ENCODE peak calls at places on chromosomes 12 and 14, in seven cellular contexts. One of them, this sample, is unnamed.
A peak's percentile ranks its signal among the peaks of the same experiment; 100 is the strongest.

GRCh38 chr12:12804432-12804886 is 8.7 kb upstream of the DDX47 start:
- DNase-seq in NCI-H1048: no peak
- DNase-seq in effector memory CD4-positive, alpha-beta T cell: no peak
- DNase-seq in non-pigmented ciliary epithelial cell: peak; percentile 87
- DNase-seq in dorsolateral prefrontal cortex: no peak
- DNase-seq in activated CD4-positive, alpha-beta T cell treated with anti-CD3 and anti-CD28 coated beads, Interleukin-2, amount 50 U/mL, for 1 hour: no peak
- DNase-seq in MCF 10A: peak; percentile 82
- DNase-seq in this sample: no peak

GRCh38 chr12:88889326-88890110 is 309.2 kb upstream of the KITLG start:
- DNase-seq in NCI-H1048: no peak
- DNase-seq in non-pigmented ciliary epithelial cell: no peak
- DNase-seq in MCF 10A: peak; percentile 62
- DNase-seq in dorsolateral prefrontal cortex: no peak
- DNase-seq in activated CD4-positive, alpha-beta T cell treated with anti-CD3 and anti-CD28 coated beads, Interleukin-2, amount 50 U/mL, for 1 hour: no peak
- DNase-seq in effector memory CD4-positive, alpha-beta T cell: no peak
- DNase-seq in this sample: no peak

GRCh38 chr12:89384050-89384749 is 31.9 kb upstream of the DUSP6 start:
- DNase-seq in dorsolateral prefrontal cortex: peak; percentile 84
- DNase-seq in MCF 10A: peak; percentile 90
- DNase-seq in activated CD4-positive, alpha-beta T cell treated with anti-CD3 and anti-CD28 coated beads, Interleukin-2, amount 50 U/mL, for 1 hour: no peak
- DNase-seq in effector memory CD4-positive, alpha-beta T cell: no peak
- DNase-seq in NCI-H1048: no peak
- DNase-seq in non-pigmented ciliary epithelial cell: peak; percentile 79
- DNase-seq in this sample: no peak

GRCh38 chr12:92927436-92928116 is 1.5 kb downstream of the EEA1 start:
- DNase-seq in MCF 10A: peak; percentile 61
- DNase-seq in effector memory CD4-positive, alpha-beta T cell: no peak
- DNase-seq in dorsolateral prefrontal cortex: no peak
- DNase-seq in non-pigmented ciliary epithelial cell: no peak
- DNase-seq in activated CD4-positive, alpha-beta T cell treated with anti-CD3 and anti-CD28 coated beads, Interleukin-2, amount 50 U/mL, for 1 hour: no peak
- DNase-seq in NCI-H1048: no peak
- DNase-seq in this sample: no peak

GRCh38 chr14:49774111-49774510 is 6.2 kb downstream of the KLHDC2 start:
- DNase-seq in dorsolateral prefrontal cortex: no peak
- DNase-seq in effector memory CD4-positive, alpha-beta T cell: no peak
- DNase-seq in MCF 10A: no peak
- DNase-seq in NCI-H1048: no peak
- DNase-seq in activated CD4-positive, alpha-beta T cell treated with anti-CD3 and anti-CD28 coated beads, Interleukin-2, amount 50 U/mL, for 1 hour: no peak
- DNase-seq in non-pigmented ciliary epithelial cell: no peak
- DNase-seq in this sample: no peak

GRCh38 chr14:102699416-102700110 is 77.7 kb upstream of the TRAF3 start:
- DNase-seq in activated CD4-positive, alpha-beta T cell treated with anti-CD3 and anti-CD28 coated beads, Interleukin-2, amount 50 U/mL, for 1 hour: no peak
- DNase-seq in dorsolateral prefrontal cortex: no peak
- DNase-seq in non-pigmented ciliary epithelial cell: no peak
- DNase-seq in NCI-H1048: no peak
- DNase-seq in MCF 10A: no peak
- DNase-seq in effector memory CD4-positive, alpha-beta T cell: no peak
- DNase-seq in this sample: no peak

GRCh38 chr12:131511391-131511802 is 199.5 kb upstream of the SFSWAP start:
- DNase-seq in NCI-H1048: no peak
- DNase-seq in activated CD4-positive, alpha-beta T cell treated with anti-CD3 and anti-CD28 coated beads, Interleukin-2, amount 50 U/mL, for 1 hour: peak; percentile 20
- DNase-seq in MCF 10A: peak; percentile 72
- DNase-seq in effector memory CD4-positive, alpha-beta T cell: peak; percentile 16
- DNase-seq in non-pigmented ciliary epithelial cell: peak; percentile 5
- DNase-seq in dorsolateral prefrontal cortex: no peak
- DNase-seq in this sample: no peak

GRCh38 chr12:91074068-91074819 is 16.4 kb upstream of the KERA start:
- DNase-seq in dorsolateral prefrontal cortex: no peak
- DNase-seq in effector memory CD4-positive, alpha-beta T cell: no peak
- DNase-seq in non-pigmented ciliary epithelial cell: no peak
- DNase-seq in activated CD4-positive, alpha-beta T cell treated with anti-CD3 and anti-CD28 coated beads, Interleukin-2, amount 50 U/mL, for 1 hour: no peak
- DNase-seq in NCI-H1048: no peak
- DNase-seq in MCF 10A: no peak
- DNase-seq in this sample: no peak

GRCh38 chr14:105863296-105864108 is 337.1 kb downstream of the TMEM121 start:
- DNase-seq in activated CD4-positive, alpha-beta T cell treated with anti-CD3 and anti-CD28 coated beads, Interleukin-2, amount 50 U/mL, for 1 hour: no peak
- DNase-seq in NCI-H1048: no peak
- DNase-seq in dorsolateral prefrontal cortex: no peak
- DNase-seq in effector memory CD4-positive, alpha-beta T cell: no peak
- DNase-seq in non-pigmented ciliary epithelial cell: no peak
- DNase-seq in MCF 10A: no peak
- DNase-seq in this sample: peak; percentile 4

GRCh38 chr12:49619286-49619685 is 4.1 kb upstream of the PRPF40B start:
- DNase-seq in activated CD4-positive, alpha-beta T cell treated with anti-CD3 and anti-CD28 coated beads, Interleukin-2, amount 50 U/mL, for 1 hour: no peak
- DNase-seq in dorsolateral prefrontal cortex: no peak
- DNase-seq in effector memory CD4-positive, alpha-beta T cell: no peak
- DNase-seq in non-pigmented ciliary epithelial cell: no peak
- DNase-seq in MCF 10A: no peak
- DNase-seq in NCI-H1048: no peak
- DNase-seq in this sample: no peak

GRCh38 chr14:94644102-94644535 is 31.9 kb downstream of the SERPINA3 start:
- DNase-seq in MCF 10A: no peak
- DNase-seq in activated CD4-positive, alpha-beta T cell treated with anti-CD3 and anti-CD28 coated beads, Interleukin-2, amount 50 U/mL, for 1 hour: no peak
- DNase-seq in non-pigmented ciliary epithelial cell: no peak
- DNase-seq in NCI-H1048: no peak
- DNase-seq in effector memory CD4-positive, alpha-beta T cell: no peak
- DNase-seq in dorsolateral prefrontal cortex: no peak
- DNase-seq in this sample: no peak

GRCh38 chr12:117685115-117685926 is 283.5 kb downstream of the KSR2 start:
- DNase-seq in dorsolateral prefrontal cortex: no peak
- DNase-seq in effector memory CD4-positive, alpha-beta T cell: no peak
- DNase-seq in NCI-H1048: no peak
- DNase-seq in non-pigmented ciliary epithelial cell: peak; percentile 18
- DNase-seq in MCF 10A: peak; percentile 73
- DNase-seq in activated CD4-positive, alpha-beta T cell treated with anti-CD3 and anti-CD28 coated beads, Interleukin-2, amount 50 U/mL, for 1 hour: no peak
- DNase-seq in this sample: no peak

GRCh38 chr12:96221391-96221790 is 27.2 kb downstream of the ELK3 start:
- DNase-seq in dorsolateral prefrontal cortex: no peak
- DNase-seq in effector memory CD4-positive, alpha-beta T cell: no peak
- DNase-seq in NCI-H1048: no peak
- DNase-seq in activated CD4-positive, alpha-beta T cell treated with anti-CD3 and anti-CD28 coated beads, Interleukin-2, amount 50 U/mL, for 1 hour: no peak
- DNase-seq in MCF 10A: no peak
- DNase-seq in non-pigmented ciliary epithelial cell: no peak
- DNase-seq in this sample: no peak

GRCh38 chr14:50943261-50943942 is 881 bp downstream of the PYGL start:
- DNase-seq in activated CD4-positive, alpha-beta T cell treated with anti-CD3 and anti-CD28 coated beads, Interleukin-2, amount 50 U/mL, for 1 hour: no peak
- DNase-seq in effector memory CD4-positive, alpha-beta T cell: no peak
- DNase-seq in non-pigmented ciliary epithelial cell: no peak
- DNase-seq in dorsolateral prefrontal cortex: no peak
- DNase-seq in MCF 10A: peak; percentile 70
- DNase-seq in NCI-H1048: no peak
- DNase-seq in this sample: no peak

GRCh38 chr12:37548266-37548805 is 768.2 kb upstream of the ALG10B start:
- DNase-seq in dorsolateral prefrontal cortex: no peak
- DNase-seq in activated CD4-positive, alpha-beta T cell treated with anti-CD3 and anti-CD28 coated beads, Interleukin-2, amount 50 U/mL, for 1 hour: no peak
- DNase-seq in NCI-H1048: no peak
- DNase-seq in effector memory CD4-positive, alpha-beta T cell: no peak
- DNase-seq in non-pigmented ciliary epithelial cell: no peak
- DNase-seq in MCF 10A: no peak
- DNase-seq in this sample: no peak

GRCh38 chr14:99552572-99553216 is 51.3 kb downstream of the CCDC85C start:
- DNase-seq in non-pigmented ciliary epithelial cell: no peak
- DNase-seq in effector memory CD4-positive, alpha-beta T cell: no peak
- DNase-seq in MCF 10A: no peak
- DNase-seq in NCI-H1048: no peak
- DNase-seq in activated CD4-positive, alpha-beta T cell treated with anti-CD3 and anti-CD28 coated beads, Interleukin-2, amount 50 U/mL, for 1 hour: no peak
- DNase-seq in dorsolateral prefrontal cortex: no peak
- DNase-seq in this sample: no peak

GRCh38 chr12:65911321-65911720 is 87.0 kb downstream of the HMGA2 start:
- DNase-seq in dorsolateral prefrontal cortex: no peak
- DNase-seq in effector memory CD4-positive, alpha-beta T cell: no peak
- DNase-seq in non-pigmented ciliary epithelial cell: no peak
- DNase-seq in NCI-H1048: peak; percentile 51
- DNase-seq in MCF 10A: peak; percentile 72
- DNase-seq in activated CD4-positive, alpha-beta T cell treated with anti-CD3 and anti-CD28 coated beads, Interleukin-2, amount 50 U/mL, for 1 hour: no peak
- DNase-seq in this sample: no peak

GRCh38 chr12:48556631-48557030 is 13.2 kb downstream of the LALBA start:
- DNase-seq in NCI-H1048: no peak
- DNase-seq in effector memory CD4-positive, alpha-beta T cell: no peak
- DNase-seq in MCF 10A: no peak
- DNase-seq in activated CD4-positive, alpha-beta T cell treated with anti-CD3 and anti-CD28 coated beads, Interleukin-2, amount 50 U/mL, for 1 hour: no peak
- DNase-seq in dorsolateral prefrontal cortex: no peak
- DNase-seq in non-pigmented ciliary epithelial cell: no peak
- DNase-seq in this sample: no peak

GRCh38 chr14:101072945-101073597 is 169.5 kb upstream of the RTL1 start:
- DNase-seq in non-pigmented ciliary epithelial cell: peak; percentile 93
- DNase-seq in effector memory CD4-positive, alpha-beta T cell: no peak
- DNase-seq in MCF 10A: peak; percentile 98
- DNase-seq in NCI-H1048: no peak
- DNase-seq in dorsolateral prefrontal cortex: peak; percentile 93
- DNase-seq in activated CD4-positive, alpha-beta T cell treated with anti-CD3 and anti-CD28 coated beads, Interleukin-2, amount 50 U/mL, for 1 hour: no peak
- DNase-seq in this sample: no peak

GRCh38 chr12:132686831-132687210 is 321 bp downstream of the POLE start:
- DNase-seq in MCF 10A: peak; percentile 17
- DNase-seq in activated CD4-positive, alpha-beta T cell treated with anti-CD3 and anti-CD28 coated beads, Interleukin-2, amount 50 U/mL, for 1 hour: no peak
- DNase-seq in non-pigmented ciliary epithelial cell: no peak
- DNase-seq in NCI-H1048: no peak
- DNase-seq in effector memory CD4-positive, alpha-beta T cell: no peak
- DNase-seq in dorsolateral prefrontal cortex: no peak
- DNase-seq in this sample: no peak

GRCh38 chr12:53287741-53288216 is 7.6 kb upstream of the PFDN5 start:
- DNase-seq in MCF 10A: peak; percentile 61
- DNase-seq in effector memory CD4-positive, alpha-beta T cell: peak; percentile 63
- DNase-seq in non-pigmented ciliary epithelial cell: no peak
- DNase-seq in dorsolateral prefrontal cortex: no peak
- DNase-seq in activated CD4-positive, alpha-beta T cell treated with anti-CD3 and anti-CD28 coated beads, Interleukin-2, amount 50 U/mL, for 1 hour: peak; percentile 72
- DNase-seq in NCI-H1048: no peak
- DNase-seq in this sample: peak; percentile 57

GRCh38 chr12:115297445-115297844 is 613.5 kb upstream of the TBX3 start:
- DNase-seq in effector memory CD4-positive, alpha-beta T cell: no peak
- DNase-seq in activated CD4-positive, alpha-beta T cell treated with anti-CD3 and anti-CD28 coated beads, Interleukin-2, amount 50 U/mL, for 1 hour: no peak
- DNase-seq in NCI-H1048: no peak
- DNase-seq in non-pigmented ciliary epithelial cell: no peak
- DNase-seq in dorsolateral prefrontal cortex: no peak
- DNase-seq in MCF 10A: no peak
- DNase-seq in this sample: no peak

GRCh38 chr12:27447761-27448160 is 1.2 kb downstream of the SMCO2 start:
- DNase-seq in effector memory CD4-positive, alpha-beta T cell: no peak
- DNase-seq in activated CD4-positive, alpha-beta T cell treated with anti-CD3 and anti-CD28 coated beads, Interleukin-2, amount 50 U/mL, for 1 hour: no peak
- DNase-seq in NCI-H1048: no peak
- DNase-seq in non-pigmented ciliary epithelial cell: no peak
- DNase-seq in dorsolateral prefrontal cortex: no peak
- DNase-seq in MCF 10A: no peak
- DNase-seq in this sample: no peak

GRCh38 chr14:46651526-46652144 is at the start of gene RPL10L:
- DNase-seq in activated CD4-positive, alpha-beta T cell treated with anti-CD3 and anti-CD28 coated beads, Interleukin-2, amount 50 U/mL, for 1 hour: no peak
- DNase-seq in NCI-H1048: no peak
- DNase-seq in non-pigmented ciliary epithelial cell: no peak
- DNase-seq in effector memory CD4-positive, alpha-beta T cell: no peak
- DNase-seq in MCF 10A: no peak
- DNase-seq in dorsolateral prefrontal cortex: no peak
- DNase-seq in this sample: no peak

GRCh38 chr12:12714276-12715001 is 2.7 kb upstream of the CDKN1B start:
- DNase-seq in effector memory CD4-positive, alpha-beta T cell: peak; percentile 41
- DNase-seq in NCI-H1048: no peak
- DNase-seq in MCF 10A: no peak
- DNase-seq in activated CD4-positive, alpha-beta T cell treated with anti-CD3 and anti-CD28 coated beads, Interleukin-2, amount 50 U/mL, for 1 hour: peak; percentile 55
- DNase-seq in non-pigmented ciliary epithelial cell: no peak
- DNase-seq in dorsolateral prefrontal cortex: no peak
- DNase-seq in this sample: no peak

GRCh38 chr12:111826982-111827381 is 15.0 kb upstream of the MAPKAPK5 start:
- DNase-seq in activated CD4-positive, alpha-beta T cell treated with anti-CD3 and anti-CD28 coated beads, Interleukin-2, amount 50 U/mL, for 1 hour: no peak
- DNase-seq in dorsolateral prefrontal cortex: no peak
- DNase-seq in effector memory CD4-positive, alpha-beta T cell: no peak
- DNase-seq in MCF 10A: no peak
- DNase-seq in NCI-H1048: no peak
- DNase-seq in non-pigmented ciliary epithelial cell: no peak
- DNase-seq in this sample: no peak

GRCh38 chr14:66444271-66444987 is 41.7 kb upstream of the CCDC196 start:
- DNase-seq in MCF 10A: no peak
- DNase-seq in effector memory CD4-positive, alpha-beta T cell: no peak
- DNase-seq in non-pigmented ciliary epithelial cell: no peak
- DNase-seq in NCI-H1048: no peak
- DNase-seq in dorsolateral prefrontal cortex: no peak
- DNase-seq in activated CD4-positive, alpha-beta T cell treated with anti-CD3 and anti-CD28 coated beads, Interleukin-2, amount 50 U/mL, for 1 hour: no peak
- DNase-seq in this sample: no peak

GRCh38 chr12:131000000-131000486 is 46.3 kb downstream of the ADGRD1 start:
- DNase-seq in NCI-H1048: no peak
- DNase-seq in non-pigmented ciliary epithelial cell: no peak
- DNase-seq in MCF 10A: no peak
- DNase-seq in effector memory CD4-positive, alpha-beta T cell: no peak
- DNase-seq in activated CD4-positive, alpha-beta T cell treated with anti-CD3 and anti-CD28 coated beads, Interleukin-2, amount 50 U/mL, for 1 hour: no peak
- DNase-seq in dorsolateral prefrontal cortex: no peak
- DNase-seq in this sample: no peak

GRCh38 chr14:41986726-41987125 is 380.1 kb downstream of the LRFN5 start:
- DNase-seq in dorsolateral prefrontal cortex: no peak
- DNase-seq in NCI-H1048: no peak
- DNase-seq in effector memory CD4-positive, alpha-beta T cell: no peak
- DNase-seq in MCF 10A: peak; percentile 42
- DNase-seq in activated CD4-positive, alpha-beta T cell treated with anti-CD3 and anti-CD28 coated beads, Interleukin-2, amount 50 U/mL, for 1 hour: no peak
- DNase-seq in non-pigmented ciliary epithelial cell: peak; percentile 26
- DNase-seq in this sample: no peak

GRCh38 chr12:114916124-114916523 is 232.1 kb upstream of the TBX3 start:
- DNase-seq in effector memory CD4-positive, alpha-beta T cell: no peak
- DNase-seq in MCF 10A: peak; percentile 69
- DNase-seq in activated CD4-positive, alpha-beta T cell treated with anti-CD3 and anti-CD28 coated beads, Interleukin-2, amount 50 U/mL, for 1 hour: no peak
- DNase-seq in non-pigmented ciliary epithelial cell: no peak
- DNase-seq in NCI-H1048: no peak
- DNase-seq in dorsolateral prefrontal cortex: no peak
- DNase-seq in this sample: no peak

GRCh38 chr12:2628401-2628800 is 166.4 kb upstream of the FKBP4 start:
- DNase-seq in MCF 10A: no peak
- DNase-seq in activated CD4-positive, alpha-beta T cell treated with anti-CD3 and anti-CD28 coated beads, Interleukin-2, amount 50 U/mL, for 1 hour: no peak
- DNase-seq in effector memory CD4-positive, alpha-beta T cell: no peak
- DNase-seq in dorsolateral prefrontal cortex: no peak
- DNase-seq in non-pigmented ciliary epithelial cell: no peak
- DNase-seq in NCI-H1048: no peak
- DNase-seq in this sample: no peak

GRCh38 chr14:99688210-99688581 is 4.1 kb downstream of the CYP46A1 start:
- DNase-seq in non-pigmented ciliary epithelial cell: no peak
- DNase-seq in effector memory CD4-positive, alpha-beta T cell: no peak
- DNase-seq in NCI-H1048: no peak
- DNase-seq in activated CD4-positive, alpha-beta T cell treated with anti-CD3 and anti-CD28 coated beads, Interleukin-2, amount 50 U/mL, for 1 hour: no peak
- DNase-seq in dorsolateral prefrontal cortex: no peak
- DNase-seq in MCF 10A: no peak
- DNase-seq in this sample: no peak

GRCh38 chr12:26810330-26810729 is 22.7 kb downstream of the ITPR2 start:
- DNase-seq in effector memory CD4-positive, alpha-beta T cell: no peak
- DNase-seq in activated CD4-positive, alpha-beta T cell treated with anti-CD3 and anti-CD28 coated beads, Interleukin-2, amount 50 U/mL, for 1 hour: no peak
- DNase-seq in NCI-H1048: no peak
- DNase-seq in non-pigmented ciliary epithelial cell: no peak
- DNase-seq in dorsolateral prefrontal cortex: no peak
- DNase-seq in MCF 10A: peak; percentile 61
- DNase-seq in this sample: no peak

GRCh38 chr12:125687820-125688219 is 622.6 kb downstream of the AACS start:
- DNase-seq in MCF 10A: no peak
- DNase-seq in NCI-H1048: no peak
- DNase-seq in activated CD4-positive, alpha-beta T cell treated with anti-CD3 and anti-CD28 coated beads, Interleukin-2, amount 50 U/mL, for 1 hour: no peak
- DNase-seq in dorsolateral prefrontal cortex: no peak
- DNase-seq in non-pigmented ciliary epithelial cell: no peak
- DNase-seq in effector memory CD4-positive, alpha-beta T cell: no peak
- DNase-seq in this sample: no peak

GRCh38 chr12:112980491-112981158 is 2.3 kb downstream of the OAS2 start:
- DNase-seq in NCI-H1048: no peak
- DNase-seq in effector memory CD4-positive, alpha-beta T cell: no peak
- DNase-seq in non-pigmented ciliary epithelial cell: no peak
- DNase-seq in activated CD4-positive, alpha-beta T cell treated with anti-CD3 and anti-CD28 coated beads, Interleukin-2, amount 50 U/mL, for 1 hour: no peak
- DNase-seq in dorsolateral prefrontal cortex: no peak
- DNase-seq in MCF 10A: no peak
- DNase-seq in this sample: no peak